ENCODE peak calls at places on chromosomes 6 and 20, in seven cellular contexts. One of them, this sample, is unnamed. For H3K36me3 and H3K4me1, the result is how much of the 10 kb centered on the place peaks cover.

GRCh38 chr20:39016076-39016475 is 53.9 kb downstream of the DHX35 start:
- DNase-seq in sigmoid colon: no peak
- DNase-seq in IMR-90: no peak
- DNase-seq in tibial artery: no peak
- DNase-seq in neuronal stem cell: no peak
- DNase-seq in colonic mucosa: no peak
- DNase-seq in prostate gland: no peak
- DNase-seq in this sample: no peak

GRCh38 chr6:146359123-146359522 is 184.5 kb upstream of the RAB32 start:
- DNase-seq in sigmoid colon: no peak
- DNase-seq in IMR-90: no peak
- DNase-seq in tibial artery: no peak
- DNase-seq in neuronal stem cell: no peak
- DNase-seq in colonic mucosa: no peak
- DNase-seq in prostate gland: no peak
- DNase-seq in this sample: no peak

GRCh38 chr6:130843575-130844320 is 16.5 kb downstream of the SMLR1 start:
- DNase-seq in sigmoid colon: no peak
- DNase-seq in IMR-90: peak
- DNase-seq in tibial artery: no peak
- DNase-seq in neuronal stem cell: peak
- DNase-seq in colonic mucosa: no peak
- DNase-seq in prostate gland: no peak
- DNase-seq in this sample: no peak

GRCh38 chr6:107124934-107125348 is 9.6 kb upstream of the BEND3 start:
- DNase-seq in sigmoid colon: no peak
- DNase-seq in IMR-90: no peak
- DNase-seq in tibial artery: no peak
- DNase-seq in neuronal stem cell: no peak
- DNase-seq in colonic mucosa: peak
- DNase-seq in prostate gland: no peak
- DNase-seq in this sample: no peak

GRCh38 chr20:38658879-38659612 is 57.4 kb downstream of the ARHGAP40 start:
- DNase-seq in sigmoid colon: peak
- DNase-seq in IMR-90: no peak
- DNase-seq in tibial artery: no peak
- DNase-seq in neuronal stem cell: no peak
- DNase-seq in colonic mucosa: no peak
- DNase-seq in prostate gland: no peak
- DNase-seq in this sample: no peak

GRCh38 chr6:111614833-111615582 is 9.3 kb upstream of the TRAF3IP2 start:
- DNase-seq in sigmoid colon: no peak
- DNase-seq in IMR-90: no peak
- DNase-seq in tibial artery: no peak
- DNase-seq in neuronal stem cell: no peak
- DNase-seq in colonic mucosa: peak
- DNase-seq in prostate gland: no peak
- DNase-seq in this sample: no peak

GRCh38 chr6:163585932-163586437 is 171.5 kb downstream of the QKI start:
- DNase-seq in sigmoid colon: peak
- DNase-seq in IMR-90: peak
- DNase-seq in tibial artery: peak
- DNase-seq in neuronal stem cell: no peak
- DNase-seq in colonic mucosa: no peak
- DNase-seq in prostate gland: no peak
- DNase-seq in this sample: no peak

GRCh38 chr6:130598021-130598989 is 228.9 kb upstream of the SMLR1 start:
- DNase-seq in sigmoid colon: no peak
- DNase-seq in IMR-90: no peak
- DNase-seq in tibial artery: no peak
- DNase-seq in neuronal stem cell: no peak
- DNase-seq in colonic mucosa: no peak
- DNase-seq in prostate gland: no peak
- DNase-seq in this sample: no peak

GRCh38 chr6:140980265-140980887 is 1152.3 kb upstream of the GJE1 start:
- DNase-seq in sigmoid colon: no peak
- DNase-seq in IMR-90: peak
- DNase-seq in tibial artery: no peak
- DNase-seq in neuronal stem cell: no peak
- DNase-seq in colonic mucosa: no peak
- DNase-seq in prostate gland: no peak
- DNase-seq in this sample: no peak

DNA sequence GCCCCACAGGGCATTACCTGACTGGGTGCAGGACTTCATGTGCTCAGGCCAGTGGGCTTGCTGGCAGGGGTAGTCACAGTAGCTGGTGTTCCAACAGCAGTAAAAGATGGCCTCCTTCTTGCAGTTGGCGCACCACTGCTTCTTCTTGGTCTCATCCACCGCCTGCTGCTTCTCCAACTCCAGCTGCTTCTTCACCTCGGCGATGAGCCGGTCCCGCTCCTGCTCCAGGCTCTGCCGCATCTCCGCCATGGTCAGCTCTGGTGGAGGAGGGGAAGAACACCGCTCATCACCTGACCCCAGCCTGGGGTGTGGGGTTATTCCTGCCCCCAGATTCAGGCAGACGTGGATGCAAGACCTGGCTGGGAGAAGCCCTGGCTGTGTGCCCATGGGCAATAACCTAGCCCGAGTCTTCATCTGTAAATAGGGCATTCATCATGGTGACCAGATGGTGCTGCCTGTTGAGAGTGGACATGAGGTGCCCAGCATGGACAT is 132.2 kb downstream of the ZMYND8 start:
- DNase-seq in sigmoid colon: no peak
- DNase-seq in IMR-90: no peak
- DNase-seq in tibial artery: no peak
- DNase-seq in neuronal stem cell: no peak
- DNase-seq in colonic mucosa: no peak
- DNase-seq in prostate gland: no peak
- DNase-seq in this sample: no peak
- H3K36me3 ChIP-seq in sigmoid colon: half or more
- H3K36me3 ChIP-seq in IMR-90: under half
- H3K36me3 ChIP-seq in tibial artery: half or more
- H3K36me3 ChIP-seq in neuronal stem cell: half or more
- H3K36me3 ChIP-seq in colonic mucosa: under half
- H3K36me3 ChIP-seq in prostate gland: under half
- H3K36me3 ChIP-seq in this sample: under half

GRCh38 chr6:50689210-50689609 is 24.1 kb upstream of the TFAP2D start:
- DNase-seq in sigmoid colon: no peak
- DNase-seq in IMR-90: no peak
- DNase-seq in tibial artery: no peak
- DNase-seq in neuronal stem cell: no peak
- DNase-seq in colonic mucosa: no peak
- DNase-seq in prostate gland: no peak
- DNase-seq in this sample: no peak
- H3K4me1 ChIP-seq in sigmoid colon: under half
- H3K4me1 ChIP-seq in IMR-90: under half
- H3K4me1 ChIP-seq in tibial artery: under half
- H3K4me1 ChIP-seq in neuronal stem cell: under half
- H3K4me1 ChIP-seq in colonic mucosa: under half
- H3K4me1 ChIP-seq in prostate gland: under half
- H3K4me1 ChIP-seq in this sample: under half

GRCh38 chr6:44561832-44562496 is 174.5 kb downstream of the CDC5L start:
- DNase-seq in sigmoid colon: no peak
- DNase-seq in IMR-90: no peak
- DNase-seq in tibial artery: no peak
- DNase-seq in neuronal stem cell: no peak
- DNase-seq in colonic mucosa: no peak
- DNase-seq in prostate gland: no peak
- DNase-seq in this sample: no peak

GRCh38 chr6:44559486-44560270 is 172.2 kb downstream of the CDC5L start:
- DNase-seq in sigmoid colon: no peak
- DNase-seq in IMR-90: no peak
- DNase-seq in tibial artery: no peak
- DNase-seq in neuronal stem cell: no peak
- DNase-seq in colonic mucosa: no peak
- DNase-seq in prostate gland: no peak
- DNase-seq in this sample: no peak

GRCh38 chr6:44561062-44561591 is 173.6 kb downstream of the CDC5L start:
- DNase-seq in sigmoid colon: no peak
- DNase-seq in IMR-90: no peak
- DNase-seq in tibial artery: no peak
- DNase-seq in neuronal stem cell: no peak
- DNase-seq in colonic mucosa: no peak
- DNase-seq in prostate gland: peak
- DNase-seq in this sample: no peak

GRCh38 chr6:44558315-44559227 is 171.1 kb downstream of the CDC5L start:
- DNase-seq in sigmoid colon: no peak
- DNase-seq in IMR-90: no peak
- DNase-seq in tibial artery: no peak
- DNase-seq in neuronal stem cell: no peak
- DNase-seq in colonic mucosa: no peak
- DNase-seq in prostate gland: peak
- DNase-seq in this sample: no peak

DNA sequence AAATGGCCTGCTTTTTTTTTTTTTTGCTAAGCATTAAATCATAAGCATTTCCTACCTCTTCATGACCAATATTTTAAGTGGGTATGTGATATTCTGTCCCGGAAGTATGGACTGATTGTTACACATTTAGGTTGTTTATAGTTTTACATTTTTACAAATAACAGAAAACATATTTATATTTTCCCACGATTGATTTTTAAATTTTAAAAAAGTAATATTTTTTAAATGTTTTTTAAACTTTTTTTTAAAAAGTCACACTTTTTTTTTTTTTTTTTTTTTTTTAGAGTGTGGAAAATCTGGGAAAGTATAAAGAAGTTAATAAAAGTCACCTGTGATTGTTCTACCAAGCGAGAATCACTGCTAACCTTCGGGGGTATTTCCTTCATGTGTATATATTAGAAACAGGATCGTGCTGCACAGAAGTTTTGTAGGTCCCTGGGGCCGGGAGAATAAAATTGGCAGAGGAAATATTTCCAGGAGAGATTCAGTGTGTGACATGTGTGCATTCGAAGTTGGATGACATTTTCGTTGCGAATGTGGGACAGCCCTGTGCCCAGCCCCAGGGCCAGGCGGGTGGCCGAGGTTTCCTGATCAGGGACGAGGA is 173.1 kb downstream of the CDC5L start:
- DNase-seq in sigmoid colon: no peak
- DNase-seq in IMR-90: no peak
- DNase-seq in tibial artery: no peak
- DNase-seq in neuronal stem cell: no peak
- DNase-seq in colonic mucosa: no peak
- DNase-seq in prostate gland: no peak
- DNase-seq in this sample: no peak
- H3K36me3 ChIP-seq in sigmoid colon: under half
- H3K36me3 ChIP-seq in IMR-90: under half
- H3K36me3 ChIP-seq in tibial artery: under half
- H3K36me3 ChIP-seq in neuronal stem cell: under half
- H3K36me3 ChIP-seq in colonic mucosa: under half
- H3K36me3 ChIP-seq in prostate gland: under half
- H3K36me3 ChIP-seq in this sample: under half

GRCh38 chr20:36467076-36467999 is 74.0 kb upstream of the MYL9 start:
- DNase-seq in sigmoid colon: peak
- DNase-seq in IMR-90: no peak
- DNase-seq in tibial artery: peak
- DNase-seq in neuronal stem cell: no peak
- DNase-seq in colonic mucosa: peak
- DNase-seq in prostate gland: no peak
- DNase-seq in this sample: no peak
- H3K4me1 ChIP-seq in sigmoid colon: half or more
- H3K4me1 ChIP-seq in IMR-90: under half
- H3K4me1 ChIP-seq in tibial artery: half or more
- H3K4me1 ChIP-seq in neuronal stem cell: under half
- H3K4me1 ChIP-seq in colonic mucosa: half or more
- H3K4me1 ChIP-seq in prostate gland: under half
- H3K4me1 ChIP-seq in this sample: under half

This sample was measured in breast epithelium.